ENCODE peak calls at places on chromosome 9, in nine cellular contexts. One of them, this sample, is unnamed.

GRCh38 chr9:114038724-114039313 is 39.3 kb downstream of the AMBP start:
- DNase-seq in H1: peak
- DNase-seq in lower leg skin: no peak
- DNase-seq in Peyer's patch: peak
- DNase-seq in NB4: no peak
- DNase-seq in ovary: no peak
- DNase-seq in body of pancreas: peak
- DNase-seq in tibial nerve: no peak
- DNase-seq in prostate gland: no peak
- DNase-seq in this sample: no peak

GRCh38 chr9:138103824-138104206 is 226.2 kb downstream of the CACNA1B start:
- DNase-seq in H1: peak
- DNase-seq in lower leg skin: no peak
- DNase-seq in Peyer's patch: peak
- DNase-seq in NB4: no peak
- DNase-seq in ovary: no peak
- DNase-seq in body of pancreas: no peak
- DNase-seq in tibial nerve: no peak
- DNase-seq in prostate gland: peak
- DNase-seq in this sample: peak

GRCh38 chr9:86424246-86424891 is 70.2 kb upstream of the TUT7 start:
- DNase-seq in H1: no peak
- DNase-seq in lower leg skin: no peak
- DNase-seq in Peyer's patch: no peak
- DNase-seq in NB4: no peak
- DNase-seq in ovary: no peak
- DNase-seq in body of pancreas: no peak
- DNase-seq in tibial nerve: no peak
- DNase-seq in prostate gland: no peak
- DNase-seq in this sample: no peak

GRCh38 chr9:34566972-34567371 is 22.6 kb downstream of the CNTFR start:
- DNase-seq in H1: no peak
- DNase-seq in lower leg skin: no peak
- DNase-seq in Peyer's patch: no peak
- DNase-seq in NB4: no peak
- DNase-seq in ovary: no peak
- DNase-seq in body of pancreas: no peak
- DNase-seq in tibial nerve: no peak
- DNase-seq in prostate gland: no peak
- DNase-seq in this sample: no peak

GRCh38 chr9:36826581-36826980 is 207.5 kb downstream of the PAX5 start:
- DNase-seq in H1: no peak
- DNase-seq in lower leg skin: no peak
- DNase-seq in Peyer's patch: peak
- DNase-seq in NB4: no peak
- DNase-seq in ovary: no peak
- DNase-seq in body of pancreas: no peak
- DNase-seq in tibial nerve: no peak
- DNase-seq in prostate gland: no peak
- DNase-seq in this sample: no peak

GRCh38 chr9:9214052-9214451 is 1398.8 kb downstream of the PTPRD start:
- DNase-seq in H1: no peak
- DNase-seq in lower leg skin: no peak
- DNase-seq in Peyer's patch: no peak
- DNase-seq in NB4: no peak
- DNase-seq in ovary: no peak
- DNase-seq in body of pancreas: no peak
- DNase-seq in tibial nerve: no peak
- DNase-seq in prostate gland: no peak
- DNase-seq in this sample: no peak

GRCh38 chr9:2027761-2028160 is 12.6 kb downstream of the SMARCA2 start:
- DNase-seq in H1: no peak
- DNase-seq in lower leg skin: no peak
- DNase-seq in Peyer's patch: no peak
- DNase-seq in NB4: no peak
- DNase-seq in ovary: no peak
- DNase-seq in body of pancreas: no peak
- DNase-seq in tibial nerve: no peak
- DNase-seq in prostate gland: no peak
- DNase-seq in this sample: no peak

GRCh38 chr9:79567671-79568098 is 4.1 kb upstream of the TLE4 start:
- DNase-seq in H1: no peak
- DNase-seq in lower leg skin: no peak
- DNase-seq in Peyer's patch: no peak
- DNase-seq in NB4: no peak
- DNase-seq in ovary: no peak
- DNase-seq in body of pancreas: peak
- DNase-seq in tibial nerve: no peak
- DNase-seq in prostate gland: no peak
- DNase-seq in this sample: no peak

GRCh38 chr9:113446323-113446740 is 17.2 kb upstream of the RGS3 start:
- DNase-seq in H1: no peak
- DNase-seq in lower leg skin: no peak
- DNase-seq in Peyer's patch: no peak
- DNase-seq in NB4: peak
- DNase-seq in ovary: no peak
- DNase-seq in body of pancreas: no peak
- DNase-seq in tibial nerve: no peak
- DNase-seq in prostate gland: no peak
- DNase-seq in this sample: no peak

GRCh38 chr9:131112374-131113159 is 12.8 kb upstream of the NUP214 start:
- DNase-seq in H1: no peak
- DNase-seq in lower leg skin: no peak
- DNase-seq in Peyer's patch: no peak
- DNase-seq in NB4: no peak
- DNase-seq in ovary: no peak
- DNase-seq in body of pancreas: no peak
- DNase-seq in tibial nerve: no peak
- DNase-seq in prostate gland: no peak
- DNase-seq in this sample: no peak

GRCh38 chr9:95024097-95024671 is 293.3 kb downstream of the FANCC start:
- DNase-seq in H1: no peak
- DNase-seq in lower leg skin: no peak
- DNase-seq in Peyer's patch: no peak
- DNase-seq in NB4: no peak
- DNase-seq in ovary: no peak
- DNase-seq in body of pancreas: peak
- DNase-seq in tibial nerve: no peak
- DNase-seq in prostate gland: no peak
- DNase-seq in this sample: no peak

GRCh38 chr9:95023217-95024003 is 294.1 kb downstream of the FANCC start:
- DNase-seq in H1: no peak
- DNase-seq in lower leg skin: no peak
- DNase-seq in Peyer's patch: no peak
- DNase-seq in NB4: no peak
- DNase-seq in ovary: no peak
- DNase-seq in body of pancreas: peak
- DNase-seq in tibial nerve: no peak
- DNase-seq in prostate gland: no peak
- DNase-seq in this sample: peak

GRCh38 chr9:95028855-95029219 is 288.7 kb downstream of the FANCC start:
- DNase-seq in H1: no peak
- DNase-seq in lower leg skin: no peak
- DNase-seq in Peyer's patch: no peak
- DNase-seq in NB4: no peak
- DNase-seq in ovary: no peak
- DNase-seq in body of pancreas: peak
- DNase-seq in tibial nerve: peak
- DNase-seq in prostate gland: no peak
- DNase-seq in this sample: no peak

GRCh38 chr9:95027914-95028854 is 289.3 kb downstream of the FANCC start:
- DNase-seq in H1: no peak
- DNase-seq in lower leg skin: no peak
- DNase-seq in Peyer's patch: no peak
- DNase-seq in NB4: no peak
- DNase-seq in ovary: no peak
- DNase-seq in body of pancreas: peak
- DNase-seq in tibial nerve: no peak
- DNase-seq in prostate gland: no peak
- DNase-seq in this sample: no peak

DNA sequence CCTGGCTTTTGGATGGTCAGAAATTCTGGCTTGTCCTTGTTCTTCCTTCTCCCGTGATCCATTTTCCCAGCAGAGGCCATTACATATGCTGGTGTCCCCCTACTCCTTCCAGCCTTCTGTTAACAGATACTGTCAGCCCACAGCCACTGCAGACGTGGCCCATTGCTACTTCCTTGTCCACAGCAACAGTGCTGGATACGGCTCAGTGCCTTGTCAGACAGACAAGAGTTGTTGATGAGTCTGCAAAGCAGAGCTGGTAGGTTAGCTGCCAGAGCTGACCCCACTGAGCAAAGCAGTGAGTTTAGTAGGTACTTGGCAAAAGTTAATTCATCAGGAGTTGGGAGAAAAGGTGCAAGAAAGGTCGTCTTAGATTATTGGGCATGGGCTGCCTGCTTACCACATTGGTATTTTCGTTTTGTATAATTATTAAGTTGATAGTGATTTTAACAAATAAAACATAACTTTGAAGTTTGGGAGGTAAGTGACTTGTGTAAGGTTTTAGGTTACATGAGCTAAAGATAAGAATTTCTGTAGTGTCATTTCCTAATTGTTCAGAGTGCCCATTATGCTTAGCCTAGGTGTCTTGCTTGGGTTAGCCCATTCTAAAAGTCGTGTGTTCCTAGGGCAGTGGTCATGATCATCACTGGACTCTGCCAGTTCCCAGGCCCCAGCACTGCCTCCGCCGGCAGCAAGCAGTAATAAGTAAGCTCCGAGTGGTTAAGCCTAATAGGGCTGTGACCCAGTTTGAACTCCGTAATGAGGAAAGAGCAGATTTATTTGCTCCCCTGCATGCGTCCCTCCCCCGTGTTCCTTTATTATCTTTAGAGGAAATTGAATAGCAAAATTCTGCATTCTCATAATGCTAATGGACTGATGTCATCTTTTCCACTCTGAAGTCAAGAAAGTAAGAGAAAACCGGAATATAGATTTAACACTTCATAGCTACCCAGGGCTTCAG is 292.0 kb downstream of the FANCC start:
- DNase-seq in H1: no peak
- DNase-seq in lower leg skin: no peak
- DNase-seq in Peyer's patch: peak
- DNase-seq in NB4: peak
- DNase-seq in ovary: peak
- DNase-seq in body of pancreas: peak
- DNase-seq in tibial nerve: peak
- DNase-seq in prostate gland: no peak
- DNase-seq in this sample: peak
- TF ChIP-seq CTCF in H1: no peak
- TF ChIP-seq CTCF in lower leg skin: no peak
- TF ChIP-seq CTCF in Peyer's patch: peak
- TF ChIP-seq CTCF in NB4: no peak
- TF ChIP-seq CTCF in ovary: no peak
- TF ChIP-seq CTCF in body of pancreas: peak
- TF ChIP-seq CTCF in tibial nerve: peak
- TF ChIP-seq CTCF in prostate gland: no peak
- TF ChIP-seq CTCF in this sample: peak

DNA sequence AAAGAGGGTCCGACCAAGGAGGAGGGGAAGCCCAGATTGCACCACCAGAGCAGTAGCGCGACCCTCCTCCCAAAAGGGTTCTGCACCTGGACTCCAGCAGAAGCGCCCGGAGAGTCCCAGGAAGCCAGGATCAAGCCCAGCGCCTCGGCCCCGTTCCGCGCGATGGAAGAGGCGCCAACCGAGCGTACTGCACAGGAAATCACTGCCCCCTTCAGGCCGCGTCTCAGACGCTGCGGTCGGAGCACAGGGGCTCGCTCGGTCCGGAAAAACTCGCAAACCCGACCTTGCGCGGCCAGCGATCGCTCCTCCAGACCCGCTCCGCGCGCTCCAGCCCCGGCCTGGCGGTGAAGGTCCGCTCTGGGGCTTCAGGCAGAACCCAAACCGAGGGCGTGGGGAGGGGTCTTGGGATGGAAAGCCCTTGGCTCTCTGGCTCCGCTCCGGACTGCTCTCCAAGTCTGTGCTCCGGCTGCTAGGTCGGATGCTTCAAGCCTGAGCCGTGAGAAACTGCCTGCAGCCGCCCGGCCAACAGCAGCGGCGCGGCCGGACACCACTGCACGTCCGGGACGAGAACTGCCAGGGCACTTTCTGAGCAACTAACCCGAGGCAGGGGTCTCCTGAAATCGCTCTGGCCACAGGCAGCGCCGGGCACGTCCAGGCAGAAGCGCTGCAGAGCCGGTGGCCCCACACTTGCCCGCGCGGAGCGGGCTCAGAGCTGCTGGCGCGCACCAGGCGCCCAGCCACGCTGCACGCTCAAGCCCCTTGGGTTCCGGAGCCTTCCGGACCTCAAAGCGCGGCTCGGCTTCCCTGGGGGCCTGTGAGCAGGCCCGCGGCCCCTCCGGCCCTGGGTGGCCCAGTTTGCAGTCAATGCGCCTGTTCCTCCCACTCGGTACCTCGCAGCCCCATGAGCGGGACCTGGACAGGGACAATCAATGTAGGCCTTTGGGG is 1.3 kb downstream of the GABBR2 start:
- DNase-seq in H1: peak
- DNase-seq in lower leg skin: no peak
- DNase-seq in Peyer's patch: no peak
- DNase-seq in NB4: peak
- DNase-seq in ovary: no peak
- DNase-seq in body of pancreas: no peak
- DNase-seq in tibial nerve: no peak
- DNase-seq in prostate gland: peak
- DNase-seq in this sample: peak
- H3K4me3 ChIP-seq in H1: peak
- H3K4me3 ChIP-seq in lower leg skin: no peak
- H3K4me3 ChIP-seq in Peyer's patch: no peak
- H3K4me3 ChIP-seq in NB4: no peak
- H3K4me3 ChIP-seq in ovary: no peak
- H3K4me3 ChIP-seq in body of pancreas: no peak
- H3K4me3 ChIP-seq in tibial nerve: no peak
- H3K4me3 ChIP-seq in prostate gland: no peak
- H3K4me3 ChIP-seq in this sample: no peak

GRCh38 chr9:33329996-33330395 is 39.7 kb downstream of the NFX1 start:
- DNase-seq in H1: no peak
- DNase-seq in lower leg skin: no peak
- DNase-seq in Peyer's patch: peak
- DNase-seq in NB4: no peak
- DNase-seq in ovary: no peak
- DNase-seq in body of pancreas: no peak
- DNase-seq in tibial nerve: no peak
- DNase-seq in prostate gland: no peak
- DNase-seq in this sample: no peak
- TF ChIP-seq POLR2A in H1: no peak
- TF ChIP-seq POLR2A in lower leg skin: no peak
- TF ChIP-seq POLR2A in Peyer's patch: no peak
- TF ChIP-seq POLR2A in NB4: no peak
- TF ChIP-seq POLR2A in ovary: no peak
- TF ChIP-seq POLR2A in body of pancreas: no peak
- TF ChIP-seq POLR2A in tibial nerve: no peak
- TF ChIP-seq POLR2A in prostate gland: no peak
- TF ChIP-seq POLR2A in this sample: no peak

DNA sequence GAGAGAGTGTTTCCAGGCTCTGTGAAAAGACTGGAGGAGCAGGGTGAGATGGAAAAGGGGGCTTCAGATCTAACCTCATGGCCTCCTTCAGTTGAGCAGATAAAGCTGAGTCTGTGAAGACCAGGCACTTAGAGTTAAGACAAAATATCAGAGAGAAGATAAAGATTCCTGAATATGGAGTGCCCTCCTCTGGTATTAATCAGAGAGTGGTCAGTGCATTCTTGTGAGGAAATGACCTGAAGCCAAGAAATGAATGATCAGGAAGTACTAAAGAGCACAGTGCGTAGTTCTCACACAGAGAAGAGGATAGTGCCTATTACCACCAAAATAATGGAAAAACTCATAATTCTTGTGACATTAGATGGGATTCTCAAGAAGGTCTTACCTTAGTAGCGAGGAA is 1417.0 kb upstream of the ACO1 start:
- DNase-seq in H1: no peak
- DNase-seq in lower leg skin: no peak
- DNase-seq in Peyer's patch: no peak
- DNase-seq in NB4: no peak
- DNase-seq in ovary: no peak
- DNase-seq in body of pancreas: no peak
- DNase-seq in tibial nerve: no peak
- DNase-seq in prostate gland: no peak
- DNase-seq in this sample: no peak
- TF ChIP-seq CTCF in H1: peak
- TF ChIP-seq CTCF in lower leg skin: no peak
- TF ChIP-seq CTCF in Peyer's patch: no peak
- TF ChIP-seq CTCF in NB4: no peak
- TF ChIP-seq CTCF in ovary: no peak
- TF ChIP-seq CTCF in body of pancreas: peak
- TF ChIP-seq CTCF in tibial nerve: no peak
- TF ChIP-seq CTCF in prostate gland: no peak
- TF ChIP-seq CTCF in this sample: no peak